ENCODE peak calls at places on chromosomes 4 and X, in six cellular contexts. W, F, T, A, X and O are unnamed samples.
A peak's percentile ranks its signal among the peaks of the same experiment; 100 is the strongest.

GRCh38 chrX:1248381-1249061 is 20.1 kb upstream of the CSF2RA start:
- DNase-seq in F (no peak), X (no peak), T (no peak), A (no peak), W (peak; percentile 50), O (peak; percentile 52)

GRCh38 chr4:68797618-68798017 is 18.2 kb upstream of the UGT2B10 start:
- DNase-seq in X (no peak), W (no peak), T (no peak), F (no peak), A (no peak), O (no peak)

GRCh38 chrX:132786217-132786616 is 172.2 kb downstream of the HS6ST2 start:
- DNase-seq in A (no peak), X (no peak), W (no peak), T (no peak), F (no peak), O (no peak)

GRCh38 chrX:141989802-141990201 is 86.1 kb downstream of the MAGEC1 start:
- DNase-seq in T (no peak), A (no peak), W (no peak), X (no peak), F (no peak), O (no peak)

GRCh38 chr4:4671774-4672349 is 130.0 kb upstream of the STX18 start:
- DNase-seq in X (no peak), A (no peak), W (no peak), F (no peak), T (no peak), O (no peak)

GRCh38 chr4:159175165-159175988 is 72.5 kb downstream of the RAPGEF2 start:
- DNase-seq in A (peak; percentile 61), W (peak; percentile 89), F (peak; percentile 57), T (peak; percentile 70), X (peak; percentile 82), O (peak; percentile 87)

GRCh38 chrX:136691028-136691809 is 43.3 kb downstream of the CD40LG start:
- DNase-seq in X (no peak), A (no peak), F (no peak), W (no peak), T (no peak), O (no peak)

GRCh38 chr4:78543424-78544238 is 7.9 kb upstream of the ANXA3 start:
- DNase-seq in T (no peak), X (no peak), W (no peak), A (no peak), F (no peak), O (no peak)

GRCh38 chr4:80266267-80266901 is at the start of gene FGF5:
- DNase-seq in A (peak; percentile 25), W (no peak), X (peak; percentile 98), T (no peak), F (peak; percentile 33), O (no peak)

GRCh38 chr4:1315838-1316536 is 26.3 kb downstream of the MAEA start:
- DNase-seq in W (no peak), T (no peak), A (no peak), F (no peak), X (no peak), O (no peak)

GRCh38 chrX:39409246-39409917 is 608.1 kb downstream of the MID1IP1 start:
- DNase-seq in F (no peak), T (no peak), X (no peak), W (no peak), A (no peak), O (no peak)

GRCh38 chr4:81049310-81049709 is 18.8 kb downstream of the BMP3 start:
- DNase-seq in F (no peak), T (no peak), A (no peak), W (no peak), X (no peak), O (no peak)

GRCh38 chrX:46653482-46653881 is 79.9 kb downstream of the CHST7 start:
- DNase-seq in F (no peak), T (no peak), X (no peak), W (peak; percentile 38), A (no peak), O (no peak)

GRCh38 chr4:128869801-128870509 is 60.5 kb downstream of the JADE1 start:
- DNase-seq in T (no peak), A (no peak), X (no peak), F (no peak), W (no peak), O (no peak)

GRCh38 chrX:17009856-17010650 is 63.6 kb downstream of the REPS2 start:
- DNase-seq in W (no peak), X (no peak), F (no peak), A (peak; percentile 45), T (no peak), O (no peak)

GRCh38 chrX:110163488-110163887 is 154.4 kb downstream of the AMMECR1 start:
- DNase-seq in A (no peak), X (no peak), W (no peak), T (no peak), F (no peak), O (no peak)

GRCh38 chr4:99790796-99791617 is 25.6 kb upstream of the DAPP1 start:
- DNase-seq in F (no peak), X (no peak), A (no peak), T (no peak), W (no peak), O (no peak)

GRCh38 chr4:104334410-104334809 is 160.3 kb downstream of the CXXC4 start:
- DNase-seq in X (no peak), T (no peak), W (no peak), F (no peak), A (no peak), O (no peak)

DNA sequence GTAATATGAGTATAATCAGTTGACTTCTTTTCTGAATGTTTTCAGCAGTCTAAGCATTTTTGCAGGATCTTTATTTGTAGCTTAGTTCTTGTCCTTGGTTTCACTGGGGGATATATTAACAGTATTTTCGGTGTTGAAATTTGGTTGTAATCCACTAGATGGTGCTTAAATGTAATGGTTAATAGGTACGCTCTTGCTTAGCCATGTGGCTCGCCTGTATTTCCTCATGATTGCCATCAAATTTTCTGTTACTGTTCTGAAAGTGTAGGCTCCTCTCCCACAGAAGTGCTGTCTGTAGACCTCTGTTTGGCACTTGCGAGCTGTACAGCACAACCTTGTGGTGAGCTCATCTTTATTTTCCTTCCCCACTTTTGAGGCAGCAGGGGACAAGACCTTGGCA is 3.9 kb upstream of the FAAH2 start:
- DNase-seq in W (peak; percentile 4), X (no peak), T (no peak), F (no peak), A (no peak), O (no peak)
- H3K4me3 ChIP-seq in W (no peak overlapping the region), X (no peak overlapping the region), T (no peak overlapping the region), F (no peak overlapping the region), A (no peak overlapping the region), O (no peak overlapping the region)

DNA sequence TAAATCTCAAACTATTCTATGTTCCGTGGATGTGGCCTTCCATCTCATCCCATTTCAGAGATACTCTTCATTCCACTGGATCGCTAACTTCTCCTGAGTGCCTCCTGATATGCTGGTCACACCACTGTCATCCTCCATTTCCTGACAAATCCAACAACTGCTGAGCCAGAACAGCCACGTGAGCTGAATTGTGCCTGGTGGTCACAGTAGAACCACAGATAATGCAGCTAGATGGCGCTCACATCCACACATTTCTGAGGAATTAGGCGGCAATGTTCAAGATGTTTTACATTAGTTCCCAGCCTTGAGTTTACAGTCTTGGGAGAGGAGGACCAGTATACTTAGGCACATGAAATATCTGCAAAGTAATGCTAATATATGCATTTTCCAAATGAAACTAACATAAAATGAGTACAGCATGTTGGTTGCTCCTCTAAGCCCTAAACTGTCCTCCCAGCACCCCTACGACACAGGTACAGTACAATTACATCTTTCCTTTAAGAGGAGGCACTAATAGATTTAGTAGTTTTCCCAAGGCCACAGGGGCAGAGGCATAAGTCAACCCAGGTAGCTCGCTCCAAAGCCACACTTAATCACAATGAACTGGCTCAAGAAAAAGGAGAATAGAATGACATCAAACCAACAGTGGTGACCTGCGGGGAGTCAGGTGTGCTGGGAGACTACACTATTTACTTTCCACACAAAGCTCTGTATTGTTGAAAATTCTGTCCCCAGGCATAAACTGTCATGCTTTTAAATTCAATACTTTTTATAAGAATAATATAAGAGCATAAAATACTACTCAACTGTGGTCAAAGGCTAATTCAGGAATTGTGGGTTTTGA is 134.2 kb downstream of the CHIC2 start:
- DNase-seq in T (peak; percentile 71), F (peak; percentile 78), A (peak; percentile 76), W (peak; percentile 78), X (peak; percentile 89), O (peak; percentile 63)
- H3K4me3 ChIP-seq in T (no peak overlapping the region), F (no peak overlapping the region), A (no peak overlapping the region), W (no peak overlapping the region), X (no peak overlapping the region), O (no peak overlapping the region)

DNA sequence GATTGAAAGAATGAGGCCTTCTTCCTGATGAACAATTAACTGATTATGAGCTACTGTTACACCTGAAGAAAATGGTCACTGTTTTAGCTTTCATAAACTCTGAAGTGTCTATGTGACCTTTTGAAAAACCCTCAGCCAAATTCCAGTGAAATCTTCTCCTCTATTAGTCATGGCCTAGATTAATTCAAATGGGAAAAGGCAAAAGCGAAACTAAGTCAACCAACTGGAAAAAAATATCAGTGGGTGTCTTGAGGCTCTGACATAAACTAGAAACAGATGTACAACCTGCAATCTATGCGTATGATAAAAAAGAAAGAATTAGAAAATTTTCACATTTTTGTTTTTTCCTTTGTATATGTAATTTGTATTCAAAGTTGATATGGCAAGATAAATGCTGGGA is 169.4 kb upstream of the BANK1 start:
- DNase-seq in X (peak; percentile 4), W (no peak), F (no peak), T (no peak), A (no peak), O (no peak)
- H3K4me3 ChIP-seq in X (no peak overlapping the region), W (no peak overlapping the region), F (no peak overlapping the region), T (no peak overlapping the region), A (no peak overlapping the region), O (no peak overlapping the region)

GRCh38 chrX:28589048-28589447 is 1.8 kb downstream of the IL1RAPL1 start:
- DNase-seq in F (no peak), T (no peak), A (no peak), W (no peak), X (no peak), O (no peak)
- H3K4me3 ChIP-seq in F (no peak overlapping the region), T (no peak overlapping the region), A (no peak overlapping the region), W (no peak overlapping the region), X (no peak overlapping the region), O (no peak overlapping the region)